ENCODE peak calls at places on chromosomes 1 and 21, in ten cellular contexts. One of them, this sample, is unnamed.

GRCh38 chr1:228045871-228046270 is 36.6 kb upstream of the ARF1 start:
- DNase-seq in fibroblast of lung: no peak
- DNase-seq in endothelial cell of umbilical vein: no peak
- DNase-seq in PC-3: peak
- DNase-seq in GM23338: no peak
- DNase-seq in neuronal stem cell: no peak
- DNase-seq in mesenchymal stem cell: no peak
- DNase-seq in IMR-90: no peak
- DNase-seq in GM23248: no peak
- DNase-seq in PC-9: peak
- DNase-seq in this sample: no peak

GRCh38 chr1:172514108-172514507 is 18.8 kb upstream of the SUCO start:
- DNase-seq in IMR-90: no peak
- DNase-seq in fibroblast of lung: no peak
- DNase-seq in PC-9: no peak
- DNase-seq in GM23248: no peak
- DNase-seq in neuronal stem cell: no peak
- DNase-seq in GM23338: no peak
- DNase-seq in mesenchymal stem cell: no peak
- DNase-seq in PC-3: no peak
- DNase-seq in endothelial cell of umbilical vein: no peak
- DNase-seq in this sample: no peak

GRCh38 chr1:20102875-20103274 is 16.5 kb downstream of the PLA2G2D start:
- DNase-seq in PC-3: peak
- DNase-seq in IMR-90: peak
- DNase-seq in fibroblast of lung: peak
- DNase-seq in neuronal stem cell: no peak
- DNase-seq in PC-9: no peak
- DNase-seq in GM23248: peak
- DNase-seq in mesenchymal stem cell: peak
- DNase-seq in endothelial cell of umbilical vein: no peak
- DNase-seq in GM23338: no peak
- DNase-seq in this sample: no peak

GRCh38 chr1:209829716-209830115 is 1.9 kb downstream of the UTP25 start:
- DNase-seq in PC-9: no peak
- DNase-seq in neuronal stem cell: no peak
- DNase-seq in IMR-90: peak
- DNase-seq in PC-3: peak
- DNase-seq in mesenchymal stem cell: no peak
- DNase-seq in GM23338: no peak
- DNase-seq in GM23248: peak
- DNase-seq in fibroblast of lung: no peak
- DNase-seq in endothelial cell of umbilical vein: no peak
- DNase-seq in this sample: no peak

GRCh38 chr1:160114085-160114484 is 1.5 kb upstream of the ATP1A2 start:
- DNase-seq in mesenchymal stem cell: no peak
- DNase-seq in GM23248: no peak
- DNase-seq in neuronal stem cell: no peak
- DNase-seq in IMR-90: no peak
- DNase-seq in PC-9: no peak
- DNase-seq in PC-3: no peak
- DNase-seq in GM23338: no peak
- DNase-seq in endothelial cell of umbilical vein: no peak
- DNase-seq in fibroblast of lung: no peak
- DNase-seq in this sample: no peak

GRCh38 chr1:64328195-64328594 is 124.8 kb downstream of the UBE2U start:
- DNase-seq in endothelial cell of umbilical vein: no peak
- DNase-seq in neuronal stem cell: no peak
- DNase-seq in IMR-90: no peak
- DNase-seq in GM23248: no peak
- DNase-seq in GM23338: no peak
- DNase-seq in PC-3: no peak
- DNase-seq in fibroblast of lung: no peak
- DNase-seq in mesenchymal stem cell: no peak
- DNase-seq in PC-9: no peak
- DNase-seq in this sample: no peak

GRCh38 chr1:96253281-96254035 is 468.1 kb upstream of the PTBP2 start:
- DNase-seq in fibroblast of lung: peak
- DNase-seq in GM23248: peak
- DNase-seq in PC-9: no peak
- DNase-seq in endothelial cell of umbilical vein: no peak
- DNase-seq in GM23338: no peak
- DNase-seq in PC-3: no peak
- DNase-seq in mesenchymal stem cell: no peak
- DNase-seq in IMR-90: peak
- DNase-seq in neuronal stem cell: no peak
- DNase-seq in this sample: no peak

GRCh38 chr21:42495765-42496119 is 282 bp downstream of the RSPH1 start:
- DNase-seq in endothelial cell of umbilical vein: no peak
- DNase-seq in PC-9: no peak
- DNase-seq in neuronal stem cell: no peak
- DNase-seq in mesenchymal stem cell: peak
- DNase-seq in fibroblast of lung: peak
- DNase-seq in PC-3: peak
- DNase-seq in IMR-90: peak
- DNase-seq in GM23248: peak
- DNase-seq in GM23338: peak
- DNase-seq in this sample: no peak

DNA sequence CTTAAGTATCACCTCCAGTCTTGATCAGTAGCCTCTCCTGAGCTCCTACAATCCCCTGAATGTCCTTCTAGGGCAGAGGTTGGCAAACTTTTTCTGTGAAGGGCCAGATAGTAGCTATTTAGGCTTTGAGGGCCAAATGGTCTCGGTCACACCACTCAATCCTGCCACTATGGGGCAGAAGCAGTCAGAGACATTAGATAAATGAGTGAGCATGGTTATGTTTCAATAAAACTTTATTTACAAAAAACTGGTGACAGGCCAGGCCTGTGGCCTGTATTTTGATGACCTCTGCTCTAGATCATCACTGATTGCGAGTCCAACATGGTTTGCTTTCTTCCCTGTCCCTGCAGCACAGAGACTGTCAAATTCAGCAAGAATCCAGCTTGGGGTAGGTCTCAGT is 36.3 kb downstream of the LRP8 start:
- DNase-seq in GM23338: no peak
- DNase-seq in neuronal stem cell: no peak
- DNase-seq in endothelial cell of umbilical vein: no peak
- DNase-seq in PC-3: peak
- DNase-seq in fibroblast of lung: no peak
- DNase-seq in mesenchymal stem cell: no peak
- DNase-seq in GM23248: no peak
- DNase-seq in PC-9: no peak
- DNase-seq in IMR-90: no peak
- DNase-seq in this sample: no peak
- H2AFZ ChIP-seq in GM23338: no peak
- H2AFZ ChIP-seq in neuronal stem cell: no peak
- H2AFZ ChIP-seq in endothelial cell of umbilical vein: no peak
- H2AFZ ChIP-seq in PC-3: no peak
- H2AFZ ChIP-seq in fibroblast of lung: no peak
- H2AFZ ChIP-seq in mesenchymal stem cell: no peak
- H2AFZ ChIP-seq in GM23248: no peak
- H2AFZ ChIP-seq in PC-9: no peak
- H2AFZ ChIP-seq in IMR-90: no peak
- H2AFZ ChIP-seq in this sample: no peak

DNA sequence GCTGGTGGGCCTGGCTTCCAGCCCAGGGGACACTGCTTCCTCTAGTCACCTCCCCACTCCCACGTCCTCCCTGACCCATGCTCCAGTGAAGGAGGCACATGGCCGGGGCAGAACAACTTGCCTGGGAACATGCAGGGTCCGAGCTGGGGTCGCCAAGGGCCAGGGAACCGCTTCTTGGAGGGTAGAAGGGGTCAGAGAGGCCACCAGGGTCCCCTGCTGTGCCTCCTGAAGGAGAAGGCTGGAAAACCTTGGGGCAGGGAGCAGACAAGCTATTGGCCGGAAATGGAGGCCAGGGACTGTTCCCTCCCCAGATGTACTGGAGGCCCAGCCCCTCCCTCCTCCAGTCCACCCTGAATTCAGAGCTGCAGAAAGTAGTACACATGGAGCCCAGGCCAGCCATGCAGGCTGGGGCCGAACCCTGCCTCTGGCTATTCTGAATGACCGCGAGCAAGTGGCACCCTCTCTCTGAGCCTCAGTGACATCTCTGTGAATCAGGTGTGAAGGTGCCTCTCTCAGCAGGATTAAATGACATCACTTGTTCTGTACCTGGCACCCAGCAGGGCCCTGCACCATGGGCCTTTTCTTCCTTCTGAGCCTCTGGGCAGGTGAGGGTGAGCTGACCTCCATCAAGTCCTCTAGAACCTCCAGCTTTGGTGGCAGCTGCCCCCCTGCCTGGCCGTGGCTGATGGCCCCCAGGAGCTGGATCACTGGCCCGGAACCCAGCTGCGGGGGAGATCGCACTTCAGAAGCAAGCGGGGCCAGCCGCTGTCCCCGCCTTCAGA is 15.7 kb downstream of the SPOCD1 start:
- DNase-seq in PC-9: no peak
- DNase-seq in GM23248: no peak
- DNase-seq in PC-3: no peak
- DNase-seq in mesenchymal stem cell: no peak
- DNase-seq in neuronal stem cell: no peak
- DNase-seq in endothelial cell of umbilical vein: no peak
- DNase-seq in GM23338: no peak
- DNase-seq in fibroblast of lung: no peak
- DNase-seq in IMR-90: no peak
- DNase-seq in this sample: no peak
- H2AFZ ChIP-seq in PC-9: no peak
- H2AFZ ChIP-seq in GM23248: no peak
- H2AFZ ChIP-seq in PC-3: no peak
- H2AFZ ChIP-seq in mesenchymal stem cell: no peak
- H2AFZ ChIP-seq in neuronal stem cell: peak
- H2AFZ ChIP-seq in endothelial cell of umbilical vein: no peak
- H2AFZ ChIP-seq in GM23338: peak
- H2AFZ ChIP-seq in fibroblast of lung: no peak
- H2AFZ ChIP-seq in IMR-90: peak
- H2AFZ ChIP-seq in this sample: no peak

GRCh38 chr1:89972024-89972423 is 22.9 kb upstream of the ZNF326 start:
- DNase-seq in GM23248: no peak
- DNase-seq in mesenchymal stem cell: no peak
- DNase-seq in GM23338: no peak
- DNase-seq in IMR-90: no peak
- DNase-seq in neuronal stem cell: no peak
- DNase-seq in endothelial cell of umbilical vein: no peak
- DNase-seq in PC-9: no peak
- DNase-seq in PC-3: no peak
- DNase-seq in fibroblast of lung: no peak
- DNase-seq in this sample: no peak

GRCh38 chr1:89974211-89974610 is 20.7 kb upstream of the ZNF326 start:
- DNase-seq in GM23248: no peak
- DNase-seq in PC-3: no peak
- DNase-seq in IMR-90: no peak
- DNase-seq in PC-9: peak
- DNase-seq in endothelial cell of umbilical vein: no peak
- DNase-seq in mesenchymal stem cell: no peak
- DNase-seq in GM23338: no peak
- DNase-seq in neuronal stem cell: no peak
- DNase-seq in fibroblast of lung: no peak
- DNase-seq in this sample: no peak

GRCh38 chr1:89973481-89974127 is 21.3 kb upstream of the ZNF326 start:
- DNase-seq in IMR-90: no peak
- DNase-seq in PC-9: peak
- DNase-seq in fibroblast of lung: no peak
- DNase-seq in endothelial cell of umbilical vein: no peak
- DNase-seq in PC-3: no peak
- DNase-seq in neuronal stem cell: no peak
- DNase-seq in mesenchymal stem cell: no peak
- DNase-seq in GM23248: no peak
- DNase-seq in GM23338: no peak
- DNase-seq in this sample: no peak

GRCh38 chr1:89975540-89976125 is 19.3 kb upstream of the ZNF326 start:
- DNase-seq in PC-9: no peak
- DNase-seq in PC-3: no peak
- DNase-seq in neuronal stem cell: no peak
- DNase-seq in mesenchymal stem cell: no peak
- DNase-seq in IMR-90: no peak
- DNase-seq in fibroblast of lung: no peak
- DNase-seq in GM23248: peak
- DNase-seq in GM23338: no peak
- DNase-seq in endothelial cell of umbilical vein: peak
- DNase-seq in this sample: no peak

DNA sequence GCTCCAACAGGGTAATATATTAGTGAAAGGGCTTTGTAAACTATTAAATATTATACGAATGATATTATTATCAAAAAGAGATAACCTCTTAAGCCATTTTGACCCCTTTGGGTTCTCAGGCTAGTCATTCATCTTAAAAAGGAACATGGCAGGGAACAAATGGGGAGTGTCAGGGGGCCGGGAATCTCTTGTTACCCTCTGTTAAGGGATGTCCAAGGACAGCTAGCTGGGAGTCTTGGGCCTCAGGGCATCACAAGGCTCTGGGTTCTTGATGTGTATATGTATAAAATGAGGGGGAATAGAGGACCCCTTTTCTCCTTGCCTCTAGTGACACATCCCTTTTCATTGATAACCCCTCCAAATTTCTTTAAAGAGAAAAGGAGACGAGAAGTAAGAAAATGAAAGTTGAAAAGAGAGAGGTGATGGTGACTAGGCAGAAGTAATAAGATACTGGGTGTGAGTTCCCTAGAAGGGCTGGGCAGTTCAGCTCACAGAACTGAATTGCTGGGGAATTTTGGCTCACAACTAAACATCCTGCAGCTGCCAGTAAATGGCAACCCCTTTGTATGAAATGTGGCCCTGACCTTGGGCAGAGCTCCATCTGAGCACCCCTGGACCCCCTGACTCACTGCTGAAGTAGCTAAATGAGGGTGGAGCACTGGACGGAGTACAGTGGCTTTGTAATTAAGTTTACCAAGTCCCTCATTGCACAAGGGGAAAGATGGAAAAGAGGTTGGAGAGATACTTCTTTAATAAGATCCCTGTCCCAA is 20.0 kb upstream of the ZNF326 start:
- DNase-seq in IMR-90: peak
- DNase-seq in PC-9: peak
- DNase-seq in endothelial cell of umbilical vein: peak
- DNase-seq in mesenchymal stem cell: peak
- DNase-seq in fibroblast of lung: peak
- DNase-seq in GM23338: no peak
- DNase-seq in GM23248: peak
- DNase-seq in PC-3: no peak
- DNase-seq in neuronal stem cell: no peak
- DNase-seq in this sample: no peak
- H2AFZ ChIP-seq in IMR-90: peak
- H2AFZ ChIP-seq in PC-9: peak
- H2AFZ ChIP-seq in endothelial cell of umbilical vein: peak
- H2AFZ ChIP-seq in mesenchymal stem cell: peak
- H2AFZ ChIP-seq in fibroblast of lung: no peak
- H2AFZ ChIP-seq in GM23338: peak
- H2AFZ ChIP-seq in GM23248: peak
- H2AFZ ChIP-seq in PC-3: no peak
- H2AFZ ChIP-seq in neuronal stem cell: no peak
- H2AFZ ChIP-seq in this sample: no peak

GRCh38 chr1:94045465-94046056 is 75.4 kb downstream of the ABCA4 start:
- DNase-seq in PC-3: peak
- DNase-seq in PC-9: peak
- DNase-seq in mesenchymal stem cell: peak
- DNase-seq in GM23248: peak
- DNase-seq in GM23338: peak
- DNase-seq in neuronal stem cell: peak
- DNase-seq in fibroblast of lung: peak
- DNase-seq in IMR-90: peak
- DNase-seq in endothelial cell of umbilical vein: peak
- DNase-seq in this sample: peak

GRCh38 chr1:94049791-94050190 is 71.2 kb downstream of the ABCA4 start:
- DNase-seq in PC-3: no peak
- DNase-seq in mesenchymal stem cell: no peak
- DNase-seq in endothelial cell of umbilical vein: no peak
- DNase-seq in GM23338: no peak
- DNase-seq in neuronal stem cell: no peak
- DNase-seq in PC-9: no peak
- DNase-seq in fibroblast of lung: no peak
- DNase-seq in IMR-90: no peak
- DNase-seq in GM23248: no peak
- DNase-seq in this sample: no peak

GRCh38 chr1:94048413-94049164 is 72.4 kb downstream of the ABCA4 start:
- DNase-seq in IMR-90: no peak
- DNase-seq in endothelial cell of umbilical vein: peak
- DNase-seq in neuronal stem cell: no peak
- DNase-seq in GM23338: peak
- DNase-seq in mesenchymal stem cell: peak
- DNase-seq in PC-9: no peak
- DNase-seq in fibroblast of lung: peak
- DNase-seq in PC-3: no peak
- DNase-seq in GM23248: peak
- DNase-seq in this sample: no peak

GRCh38 chr1:94050263-94050662 is 70.7 kb downstream of the ABCA4 start:
- DNase-seq in IMR-90: peak
- DNase-seq in PC-9: no peak
- DNase-seq in endothelial cell of umbilical vein: no peak
- DNase-seq in PC-3: peak
- DNase-seq in mesenchymal stem cell: no peak
- DNase-seq in GM23248: peak
- DNase-seq in GM23338: no peak
- DNase-seq in neuronal stem cell: no peak
- DNase-seq in fibroblast of lung: no peak
- DNase-seq in this sample: no peak

GRCh38 chr1:94047914-94048313 is 73.0 kb downstream of the ABCA4 start:
- DNase-seq in GM23338: no peak
- DNase-seq in endothelial cell of umbilical vein: no peak
- DNase-seq in PC-9: no peak
- DNase-seq in PC-3: no peak
- DNase-seq in mesenchymal stem cell: no peak
- DNase-seq in neuronal stem cell: no peak
- DNase-seq in IMR-90: no peak
- DNase-seq in fibroblast of lung: no peak
- DNase-seq in GM23248: no peak
- DNase-seq in this sample: no peak
- H2AFZ ChIP-seq in GM23338: peak
- H2AFZ ChIP-seq in endothelial cell of umbilical vein: no peak
- H2AFZ ChIP-seq in PC-9: no peak
- H2AFZ ChIP-seq in PC-3: no peak
- H2AFZ ChIP-seq in mesenchymal stem cell: no peak
- H2AFZ ChIP-seq in neuronal stem cell: peak
- H2AFZ ChIP-seq in IMR-90: no peak
- H2AFZ ChIP-seq in fibroblast of lung: no peak
- H2AFZ ChIP-seq in GM23248: peak
- H2AFZ ChIP-seq in this sample: no peak

This sample was measured in HCT116.